ENCODE peak calls at places on chromosome X, in six cellular contexts. Q is nucleus accumbens; U is astrocyte of the cerebellum; A is cardiac septum; L is activated CD4-positive, alpha-beta T cell treated with anti-CD3 and anti-CD28 coated beads for 24 hours; V is T-helper 2 cell. F is an unnamed sample.

GRCh38 chrX:28205126-28205525 is 223.9 kb upstream of the DCAF8L1 start:
- DNase-seq in U (no peak), A (no peak), Q (no peak), L (no peak), V (no peak), F (no peak)

GRCh38 chrX:125810856-125811255 is 355.2 kb downstream of the DCAF12L2 start:
- DNase-seq in Q (no peak), L (no peak), V (no peak), A (no peak), U (no peak), F (no peak)

GRCh38 chrX:47232803-47233332 is at the start of gene USP11:
- DNase-seq in V (no peak), U (peak; percentile 6), Q (peak; percentile 61), L (no peak), A (no peak), F (peak; percentile 71)

GRCh38 chrX:75067931-75068330 is 88.2 kb downstream of the ABCB7 start:
- DNase-seq in A (no peak), Q (no peak), V (no peak), U (no peak), L (no peak), F (no peak)

GRCh38 chrX:10755477-10756334 is 135.3 kb upstream of the MID1 start:
- DNase-seq in V (no peak), A (no peak), U (peak; percentile 66), Q (no peak), L (no peak), F (no peak)

GRCh38 chrX:85993539-85994197 is 53.7 kb downstream of the CHM start:
- DNase-seq in V (no peak), U (no peak), Q (no peak), A (no peak), L (no peak), F (no peak)

GRCh38 chrX:1658083-1658463 is 43.2 kb downstream of the ASMT start:
- DNase-seq in L (no peak), Q (no peak), V (no peak), A (no peak), U (no peak), F (no peak)

GRCh38 chrX:19852014-19853005 is 35.1 kb downstream of the SH3KBP1 start:
- DNase-seq in U (peak; percentile 49), V (no peak), L (no peak), A (no peak), Q (no peak), F (no peak)

GRCh38 chrX:120575379-120576114 is 14.8 kb upstream of the CUL4B start:
- DNase-seq in Q (no peak), V (no peak), A (no peak), L (no peak), U (no peak), F (no peak)

GRCh38 chrX:123223409-123223808 is 39.3 kb downstream of the GRIA3 start:
- DNase-seq in V (no peak), U (no peak), Q (no peak), L (no peak), A (no peak), F (no peak)

GRCh38 chrX:9988762-9989161 is 21.6 kb downstream of the CLDN34 start:
- DNase-seq in Q (no peak), A (no peak), L (no peak), U (no peak), V (no peak), F (no peak)

GRCh38 chrX:54921427-54922021 is 900 bp downstream of the TRO start:
- DNase-seq in V (no peak), U (peak; percentile 38), A (no peak), Q (peak; percentile 72), L (peak; percentile 21), F (peak; percentile 62)

GRCh38 chrX:103215037-103215767 is at the start of gene BEX4:
- DNase-seq in U (peak; percentile 28), V (peak; percentile 53), A (peak; percentile 91), Q (peak; percentile 90), L (peak; percentile 66), F (peak; percentile 81)

GRCh38 chrX:124530803-124531202 is 184.4 kb downstream of the SH2D1A start:
- DNase-seq in U (no peak), A (no peak), Q (no peak), L (no peak), V (no peak), F (no peak)

GRCh38 chrX:139930923-139931645 is 1.8 kb downstream of the ATP11C start:
- DNase-seq in U (no peak), Q (no peak), V (no peak), L (no peak), A (no peak), F (peak; percentile 53)

GRCh38 chrX:12974217-12974796 is 603 bp upstream of the TMSB4X start:
- DNase-seq in U (no peak), Q (no peak), L (no peak), V (no peak), A (peak; percentile 80), F (no peak)

GRCh38 chrX:150362599-150363481 is at the start of gene MAMLD1:
- DNase-seq in U (no peak), L (peak; percentile 36), V (peak; percentile 14), A (peak; percentile 85), Q (peak; percentile 62), F (peak; percentile 75)

GRCh38 chrX:137072396-137072795 is 38.6 kb upstream of the GPR101 start:
- DNase-seq in V (no peak), Q (no peak), U (no peak), L (no peak), A (no peak), F (no peak)

GRCh38 chrX:105463483-105463882 is 243.0 kb upstream of the TEX13A start:
- DNase-seq in A (no peak), L (no peak), V (no peak), U (no peak), Q (no peak), F (no peak)

GRCh38 chrX:118117069-118117405 is 427 bp upstream of the KLHL13 start:
- DNase-seq in V (no peak), U (no peak), A (no peak), Q (peak; percentile 41), L (no peak), F (no peak)

GRCh38 chrX:45850775-45851433 is 650.2 kb upstream of the DIPK2B start:
- DNase-seq in V (no peak), A (no peak), Q (no peak), U (no peak), L (no peak), F (peak; percentile 2)

GRCh38 chrX:57178605-57179004 is 41.4 kb upstream of the SPIN2A start:
- DNase-seq in Q (no peak), U (no peak), L (no peak), A (no peak), V (no peak), F (no peak)

GRCh38 chrX:22526339-22526738 is 253.6 kb downstream of the CBLL2 start:
- DNase-seq in V (no peak), Q (no peak), U (no peak), A (no peak), L (no peak), F (no peak)

GRCh38 chrX:40625294-40625693 is 2.1 kb downstream of the MPC1L start:
- DNase-seq in L (no peak), U (no peak), A (no peak), Q (no peak), V (no peak), F (no peak)